ENCODE peak calls at places on chromosome 6, in four cellular contexts. B, O, V and G are unnamed samples.

GRCh38 chr6:111791415-111791814 is 81.8 kb downstream of the FYN start:
- DNase-seq in V (peak; percentile 58), O (no peak), B (peak; percentile 42), G (no peak)

GRCh38 chr6:132445201-132445951 is 44.1 kb upstream of the MOXD1 start:
- DNase-seq in V (peak; percentile 55), B (peak; percentile 88), O (peak; percentile 27), G (no peak)

GRCh38 chr6:31781244-31782125 is 4.4 kb upstream of the VWA7 start:
- DNase-seq in B (no peak), V (no peak), O (no peak), G (no peak)

GRCh38 chr6:118896339-118897136 is 2.6 kb downstream of the ASF1A start:
- DNase-seq in V (peak; percentile 73), B (peak; percentile 69), O (peak; percentile 80), G (no peak)

GRCh38 chr6:45568626-45569025 is 190.9 kb upstream of the SUPT3H start:
- DNase-seq in B (no peak), O (no peak), V (no peak), G (no peak)

GRCh38 chr6:139149383-139149782 is 14.5 kb downstream of the HECA start:
- DNase-seq in V (no peak), B (peak; percentile 35), O (no peak), G (no peak)

GRCh38 chr6:112592159-112592558 is 245.0 kb downstream of the RFPL4B start:
- DNase-seq in O (no peak), B (peak; percentile 26), V (no peak), G (no peak)

GRCh38 chr6:42137192-42137753 is 5.1 kb downstream of the C6orf132 start:
- DNase-seq in V (no peak), O (peak; percentile 97), B (no peak), G (no peak)

GRCh38 chr6:33208089-33208967 is at the start of gene RING1:
- DNase-seq in B (peak; percentile 67), O (peak; percentile 86), V (peak; percentile 84), G (peak; percentile 78)

GRCh38 chr6:98832282-98833100 is 1.9 kb upstream of the POU3F2 start:
- DNase-seq in B (peak; percentile 74), V (peak; percentile 67), O (no peak), G (peak; percentile 50)

GRCh38 chr6:157248264-157248663 is 75.1 kb downstream of the TMEM242 start:
- DNase-seq in B (no peak), O (no peak), V (no peak), G (no peak)

GRCh38 chr6:47034919-47035318 is 7.2 kb downstream of the ADGRF1 start:
- DNase-seq in O (no peak), B (peak; percentile 44), V (peak; percentile 85), G (no peak)

GRCh38 chr6:15912505-15912767 is 216.4 kb upstream of the MYLIP start:
- DNase-seq in B (no peak), V (no peak), O (no peak), G (no peak)

DNA sequence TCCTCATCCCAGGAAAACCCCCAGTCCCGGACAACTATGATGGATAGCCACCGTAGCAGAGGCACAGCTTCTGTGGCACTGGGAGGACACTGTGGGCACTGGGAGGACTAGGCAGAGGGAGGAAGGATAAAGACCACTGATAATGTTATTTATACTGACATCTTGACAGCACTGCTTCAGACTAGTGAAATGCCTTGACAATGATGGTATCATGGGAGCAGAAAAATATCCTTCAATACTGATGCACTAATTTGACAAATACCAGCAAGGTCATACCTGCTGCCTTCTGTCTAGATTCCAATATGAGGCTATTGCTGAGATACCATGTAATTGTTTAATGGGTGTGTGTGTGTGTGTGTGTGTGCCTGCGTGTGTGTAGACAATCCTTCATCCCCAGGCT is 148.6 kb downstream of the PHACTR1 start:
- DNase-seq in B (no peak), O (no peak), V (no peak), G (no peak)
- H3K23ac ChIP-seq in B (no peak overlapping the region), O (no peak overlapping the region), V (no peak overlapping the region), G (no peak overlapping the region)

GRCh38 chr6:18342223-18342622 is 44.9 kb upstream of the RNF144B start:
- DNase-seq in O (no peak), B (no peak), V (no peak), G (no peak)
- H3K4me2 ChIP-seq in O (no peak overlapping the region), B (no peak overlapping the region), V (no peak overlapping the region), G (no peak overlapping the region)

DNA sequence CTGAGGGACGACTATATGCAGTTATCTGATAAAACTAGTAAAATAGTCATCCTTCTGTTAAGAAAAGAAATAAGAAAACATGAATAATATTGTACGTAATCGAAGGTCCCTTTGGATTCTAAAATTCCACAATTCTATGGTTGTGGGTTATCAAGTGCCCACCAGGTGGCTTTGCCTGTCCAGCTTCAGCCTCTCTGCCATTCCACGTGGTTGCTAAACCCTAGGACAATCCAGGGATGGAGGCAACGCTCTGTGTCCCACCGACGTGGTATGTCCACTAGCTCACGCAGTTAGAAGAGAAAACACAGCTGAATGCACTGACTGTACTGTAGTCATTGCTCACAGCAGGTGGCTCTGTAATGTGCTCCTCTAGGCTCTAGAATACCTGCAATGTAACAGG is 349.3 kb downstream of the FARS2 start:
- DNase-seq in V (no peak), B (no peak), O (no peak), G (no peak)
- H3K23ac ChIP-seq in V (no peak overlapping the region), B (no peak overlapping the region), O (no peak overlapping the region), G (no peak overlapping the region)

GRCh38 chr6:6910734-6911295 is 196.9 kb upstream of the RREB1 start:
- DNase-seq in B (no peak), O (no peak), V (no peak), G (no peak)

GRCh38 chr6:6909111-6909510 is 198.7 kb upstream of the RREB1 start:
- DNase-seq in B (no peak), O (no peak), V (no peak), G (no peak)

GRCh38 chr6:6907286-6907685 is 200.5 kb upstream of the RREB1 start:
- DNase-seq in O (no peak), V (no peak), B (no peak), G (no peak)

GRCh38 chr6:6905961-6906518 is 201.7 kb upstream of the RREB1 start:
- DNase-seq in O (peak; percentile 65), B (no peak), V (no peak), G (no peak)

DNA sequence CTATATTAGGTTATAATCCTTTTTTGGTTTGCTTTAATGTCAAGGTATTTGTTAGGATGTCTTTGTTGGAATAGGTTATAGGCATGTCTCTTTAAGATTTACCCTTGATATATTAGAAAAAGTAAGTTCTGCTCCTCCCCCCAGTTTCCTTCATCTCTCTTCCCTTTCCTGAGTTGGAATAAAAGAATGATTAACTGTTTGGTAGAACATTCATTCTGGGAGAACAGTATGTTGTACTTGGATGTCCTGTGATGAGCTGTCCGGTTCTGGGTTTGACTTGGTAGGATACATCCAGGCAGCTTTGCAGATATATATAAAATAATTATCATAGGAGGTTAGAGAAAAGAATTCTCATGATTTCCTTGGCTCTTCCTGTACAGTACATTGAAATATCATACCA is 199.6 kb upstream of the RREB1 start:
- DNase-seq in O (no peak), B (no peak), V (no peak), G (no peak)
- H3K4me2 ChIP-seq in O (no peak overlapping the region), B (no peak overlapping the region), V (no peak overlapping the region), G (no peak overlapping the region)

DNA sequence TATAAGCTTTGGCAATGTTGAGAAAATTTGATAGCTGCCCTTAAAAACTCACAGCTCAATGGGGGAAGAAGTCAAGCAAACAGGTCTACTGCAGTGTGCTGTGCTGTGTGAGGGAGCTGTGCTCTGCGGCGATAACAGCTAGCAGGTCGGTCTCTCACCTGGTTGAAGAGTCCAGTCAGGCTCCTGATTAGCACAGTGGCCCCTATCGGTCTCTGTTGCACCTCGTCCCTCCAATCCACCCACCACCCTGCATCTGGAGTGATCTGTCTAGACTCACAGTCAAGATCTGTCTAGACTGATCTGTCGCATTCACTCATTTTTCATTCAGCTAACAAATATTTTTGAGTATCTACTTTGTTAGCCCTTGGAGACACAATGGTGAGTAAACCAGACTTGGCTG is 94.1 kb downstream of the MAP3K7 start:
- DNase-seq in B (no peak), V (no peak), O (no peak), G (no peak)
- H3K23ac ChIP-seq in B (no peak overlapping the region), V (no peak overlapping the region), O (no peak overlapping the region), G (no peak overlapping the region)

GRCh38 chr6:167953551-167953950 is 43.9 kb upstream of the KIF25 start:
- DNase-seq in O (no peak), B (no peak), V (no peak), G (no peak)

GRCh38 chr6:167949121-167949684 is 48.3 kb upstream of the KIF25 start:
- DNase-seq in V (no peak), O (no peak), B (no peak), G (no peak)

GRCh38 chr6:167954151-167954550 is 43.3 kb upstream of the KIF25 start:
- DNase-seq in V (no peak), B (no peak), O (no peak), G (no peak)

GRCh38 chr6:167951781-167952511 is 45.5 kb upstream of the KIF25 start:
- DNase-seq in V (no peak), O (no peak), B (no peak), G (no peak)

GRCh38 chr6:167952512-167952859 is 45.0 kb upstream of the KIF25 start:
- DNase-seq in B (no peak), V (no peak), O (no peak), G (no peak)
- H3K4me2 ChIP-seq in B (no peak overlapping the region), V (no peak overlapping the region), O (no peak overlapping the region), G (no peak overlapping the region)

GRCh38 chr6:5271926-5272325 is 10.6 kb downstream of the FARS2 start:
- DNase-seq in B (no peak), V (no peak), O (no peak), G (no peak)
- H3K23ac ChIP-seq in B (no peak overlapping the region), V (no peak overlapping the region), O (no peak overlapping the region), G (no peak overlapping the region)

DNA sequence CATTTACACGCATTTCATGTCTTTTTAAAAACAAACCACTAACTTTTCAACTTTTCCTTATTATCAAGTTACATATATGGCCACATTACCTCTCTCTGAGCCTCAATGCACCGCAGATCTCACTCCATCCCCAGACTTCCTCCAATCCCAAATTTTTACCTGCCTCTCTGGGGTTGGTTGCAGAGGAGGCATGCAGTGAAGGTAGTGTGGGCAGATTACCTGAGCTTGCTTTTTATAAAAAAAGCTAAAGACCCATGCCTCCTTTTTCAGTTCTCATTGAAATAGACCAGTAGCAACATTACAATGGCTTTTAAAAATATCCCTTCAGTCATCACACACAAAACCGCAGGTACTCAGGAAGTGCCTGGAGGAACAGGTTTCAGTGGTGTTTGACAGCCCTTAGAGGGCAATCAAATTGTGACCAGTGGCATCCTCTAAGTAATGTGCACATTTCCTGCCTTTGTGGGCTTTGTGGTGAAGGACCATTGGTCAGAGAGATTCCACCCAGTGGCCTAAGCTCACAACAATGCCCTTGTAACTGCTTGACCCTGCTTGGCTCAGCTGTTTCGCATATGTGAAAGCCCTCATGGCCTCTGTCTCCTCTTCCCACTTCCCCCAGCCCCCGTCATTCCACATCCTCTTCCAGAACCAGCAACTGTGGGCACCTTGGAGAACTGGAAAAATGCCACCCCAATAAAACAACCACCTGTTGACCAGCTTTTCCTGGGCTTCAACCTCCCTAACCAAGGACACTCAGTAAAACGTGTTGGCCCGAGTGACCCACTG is 30.2 kb upstream of the IL17A start:
- DNase-seq in O (peak; percentile 70), V (no peak), B (no peak), G (no peak)
- H3K4me2 ChIP-seq in O (no peak overlapping the region), V (no peak overlapping the region), B (no peak overlapping the region), G (no peak overlapping the region)

DNA sequence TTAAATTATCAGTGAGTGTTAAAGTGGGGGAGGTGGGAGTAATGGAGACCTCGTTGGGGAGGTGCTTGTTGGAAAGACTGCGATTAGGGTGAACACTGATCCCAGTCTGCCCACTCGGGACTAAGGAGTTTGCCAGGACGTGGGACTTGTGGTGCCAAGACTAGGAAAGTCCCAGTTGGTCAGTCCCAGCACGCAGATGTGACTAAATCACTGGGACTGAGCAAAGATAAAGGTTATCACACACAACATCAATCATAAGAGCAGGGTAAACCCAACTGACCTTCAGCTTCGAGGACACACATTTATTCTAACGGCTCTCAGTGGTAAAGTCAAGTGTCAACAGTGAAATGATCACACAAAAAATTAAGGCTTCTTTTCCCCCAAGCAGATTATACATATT is 45.5 kb downstream of the PDE10A start:
- DNase-seq in V (no peak), O (no peak), B (no peak), G (no peak)
- H3K23ac ChIP-seq in V (no peak overlapping the region), O (peak overlapping the region; percentile 39), B (no peak overlapping the region), G (no peak overlapping the region)